ENCODE peak calls at places on chromosomes 5 and 9, in nine cellular contexts. R is cardiac muscle cell, E is PC-9, O is AG04450, H is fibroblast of the aortic adventitia, Q is heart right ventricle, W is body of pancreas, L is AG04449, D is cardiac fibroblast. Y is an unnamed sample.

GRCh38 chr5:155147222-155147621 is 133.7 kb downstream of the KIF4B start:
- DNase-seq in R (peak; percentile 18), E (no peak), O (no peak), H (peak; percentile 3), Q (no peak), W (no peak), L (no peak), D (peak; percentile 24), Y (no peak)

GRCh38 chr5:74187757-74188156 is 452.8 kb downstream of the ENC1 start:
- DNase-seq in R (no peak), E (no peak), O (no peak), H (no peak), Q (no peak), W (no peak), L (no peak), D (no peak), Y (no peak)

GRCh38 chr5:157269165-157269671 is 3.3 kb downstream of the CYFIP2 start:
- DNase-seq in R (no peak), E (no peak), O (no peak), H (no peak), Q (no peak), W (no peak), L (no peak), D (no peak), Y (no peak)

GRCh38 chr9:100730126-100730525 is 152.2 kb downstream of the CAVIN4 start:
- DNase-seq in R (no peak), E (no peak), O (no peak), H (no peak), Q (no peak), W (no peak), L (no peak), D (no peak), Y (no peak)

GRCh38 chr5:60883229-60883628 is 39.2 kb upstream of the ELOVL7 start:
- DNase-seq in R (peak; percentile 20), E (no peak), O (no peak), H (peak; percentile 8), Q (no peak), W (no peak), L (no peak), D (peak; percentile 44), Y (no peak)

GRCh38 chr5:177981296-177982071 is 14.6 kb downstream of the PROP1 start:
- DNase-seq in R (no peak), E (no peak), O (no peak), H (no peak), Q (no peak), W (no peak), L (no peak), D (no peak), Y (no peak)

GRCh38 chr5:39700523-39700922 is 275.7 kb upstream of the DAB2 start:
- DNase-seq in R (no peak), E (no peak), O (no peak), H (no peak), Q (no peak), W (no peak), L (no peak), D (no peak), Y (no peak)

GRCh38 chr5:140108093-140109049 is 5.5 kb upstream of the PURA start:
- DNase-seq in R (no peak), E (no peak), O (no peak), H (no peak), Q (peak; percentile 18), W (peak; percentile 89), L (no peak), D (no peak), Y (no peak)

GRCh38 chr5:102583663-102584062 is 84.9 kb upstream of the SLCO6A1 start:
- DNase-seq in R (peak; percentile 25), E (no peak), O (no peak), H (peak; percentile 56), Q (no peak), W (no peak), L (no peak), D (peak; percentile 50), Y (no peak)

GRCh38 chr5:139402561-139403158 is 1.2 kb downstream of the SPATA24 start:
- DNase-seq in R (peak; percentile 38), E (no peak), O (no peak), H (no peak), Q (no peak), W (no peak), L (no peak), D (peak; percentile 44), Y (no peak)

GRCh38 chr5:151253604-151253948 is 591 bp downstream of the GM2A start:
- DNase-seq in R (no peak), E (no peak), O (no peak), H (no peak), Q (no peak), W (no peak), L (no peak), D (no peak), Y (no peak)

GRCh38 chr5:176541338-176542134 is 4.3 kb upstream of the RNF44 start:
- DNase-seq in R (peak; percentile 64), E (no peak), O (no peak), H (no peak), Q (no peak), W (peak; percentile 21), L (no peak), D (peak; percentile 22), Y (no peak)

GRCh38 chr5:61397238-61397637 is 65.2 kb downstream of the ZSWIM6 start:
- DNase-seq in R (no peak), E (no peak), O (no peak), H (no peak), Q (no peak), W (no peak), L (no peak), D (peak; percentile 30), Y (no peak)

GRCh38 chr5:96023518-96023917 is 61.9 kb upstream of the ELL2 start:
- DNase-seq in R (peak; percentile 76), E (no peak), O (no peak), H (peak; percentile 83), Q (no peak), W (no peak), L (no peak), D (peak; percentile 85), Y (no peak)

GRCh38 chr5:143588933-143589662 is 185.6 kb upstream of the NR3C1 start:
- DNase-seq in R (no peak), E (no peak), O (no peak), H (no peak), Q (no peak), W (no peak), L (no peak), D (no peak), Y (peak; percentile 81)

DNA sequence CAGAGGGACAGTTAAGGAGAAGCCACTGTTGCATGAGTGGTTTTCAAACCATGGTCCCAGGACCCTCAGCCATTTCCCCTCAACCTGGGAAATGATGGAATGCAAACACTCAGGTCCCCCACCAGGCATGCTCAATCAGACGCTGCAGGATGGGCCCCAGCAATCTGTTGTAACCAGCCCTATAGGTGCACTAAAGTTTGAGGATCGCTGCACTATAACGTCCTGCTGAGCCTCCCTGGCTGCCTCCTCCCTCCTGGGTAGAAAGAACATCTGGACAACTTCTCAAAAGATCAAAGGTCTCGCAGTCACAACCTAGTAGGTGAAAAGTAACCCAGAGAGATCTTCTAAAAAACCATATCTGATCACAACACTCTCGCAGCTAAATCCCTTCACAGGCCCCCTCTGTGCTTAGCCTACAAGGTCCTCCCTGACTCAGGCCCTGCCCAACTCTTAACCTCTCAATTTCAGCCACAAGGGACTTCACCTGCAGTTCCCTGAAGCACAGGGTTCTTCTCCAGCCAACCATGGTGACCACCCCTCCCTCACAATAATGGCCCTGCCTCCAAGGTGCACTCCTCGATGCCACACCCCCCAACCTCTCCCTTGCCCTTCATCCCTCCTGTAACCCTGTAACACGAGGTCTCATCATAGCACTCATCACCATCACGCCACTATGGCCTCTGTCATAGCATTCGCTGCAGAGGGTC is 3.5 kb downstream of the SHB start:
- DNase-seq in R (no peak), E (no peak), O (no peak), H (no peak), Q (no peak), W (no peak), L (no peak), D (no peak), Y (no peak)
- H3K4me3 ChIP-seq in R (peak overlapping the region; percentile 97), E (peak overlapping the region; percentile 90), O (peak overlapping the region; percentile 93), H (peak overlapping the region; percentile 92), Q (peak overlapping the region; percentile 99), W (no peak overlapping the region), L (peak overlapping the region; percentile 85), D (peak overlapping the region; percentile 89), Y (no peak overlapping the region)

DNA sequence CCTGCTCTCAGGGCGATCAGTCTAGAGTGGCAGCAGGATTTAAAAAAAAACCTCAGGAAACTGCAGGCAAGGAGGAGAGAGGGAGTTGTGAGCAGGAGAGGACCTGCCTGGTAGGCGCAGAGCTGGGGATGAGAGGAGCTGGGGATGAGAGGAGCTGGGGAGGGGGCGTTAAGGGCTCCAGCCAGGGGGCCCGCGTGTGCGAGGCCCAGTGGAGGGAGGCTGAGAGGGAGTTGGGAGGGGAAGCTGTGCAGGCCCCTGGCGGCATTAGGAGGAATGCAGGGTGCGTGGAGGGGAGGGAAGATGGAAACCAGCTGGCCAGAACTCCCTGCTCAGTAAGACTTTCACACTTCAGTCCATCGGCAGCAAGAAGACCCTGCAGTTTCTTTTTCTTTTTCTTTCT is 45.2 kb upstream of the HMCN2 start:
- DNase-seq in R (peak; percentile 77), E (no peak), O (peak; percentile 46), H (peak; percentile 56), Q (no peak), W (no peak), L (no peak), D (peak; percentile 19), Y (no peak)
- TF ChIP-seq CTCF in R (peak; percentile 43), E (no peak), O (peak; percentile 61), H (peak; percentile 55), Q (peak; percentile 31), W (no peak), L (peak; percentile 58), D (peak; percentile 23), Y (no peak)

GRCh38 chr9:128250839-128251558 is 24.8 kb downstream of the GOLGA2 start:
- DNase-seq in R (no peak), E (no peak), O (no peak), H (no peak), Q (no peak), W (no peak), L (no peak), D (no peak), Y (no peak)
- H3K4me3 ChIP-seq in R (peak overlapping the region; percentile 34), E (no peak overlapping the region), O (no peak overlapping the region), H (no peak overlapping the region), Q (peak overlapping the region; percentile 31), W (no peak overlapping the region), L (no peak overlapping the region), D (peak overlapping the region; percentile 13), Y (peak overlapping the region; percentile 54)

DNA sequence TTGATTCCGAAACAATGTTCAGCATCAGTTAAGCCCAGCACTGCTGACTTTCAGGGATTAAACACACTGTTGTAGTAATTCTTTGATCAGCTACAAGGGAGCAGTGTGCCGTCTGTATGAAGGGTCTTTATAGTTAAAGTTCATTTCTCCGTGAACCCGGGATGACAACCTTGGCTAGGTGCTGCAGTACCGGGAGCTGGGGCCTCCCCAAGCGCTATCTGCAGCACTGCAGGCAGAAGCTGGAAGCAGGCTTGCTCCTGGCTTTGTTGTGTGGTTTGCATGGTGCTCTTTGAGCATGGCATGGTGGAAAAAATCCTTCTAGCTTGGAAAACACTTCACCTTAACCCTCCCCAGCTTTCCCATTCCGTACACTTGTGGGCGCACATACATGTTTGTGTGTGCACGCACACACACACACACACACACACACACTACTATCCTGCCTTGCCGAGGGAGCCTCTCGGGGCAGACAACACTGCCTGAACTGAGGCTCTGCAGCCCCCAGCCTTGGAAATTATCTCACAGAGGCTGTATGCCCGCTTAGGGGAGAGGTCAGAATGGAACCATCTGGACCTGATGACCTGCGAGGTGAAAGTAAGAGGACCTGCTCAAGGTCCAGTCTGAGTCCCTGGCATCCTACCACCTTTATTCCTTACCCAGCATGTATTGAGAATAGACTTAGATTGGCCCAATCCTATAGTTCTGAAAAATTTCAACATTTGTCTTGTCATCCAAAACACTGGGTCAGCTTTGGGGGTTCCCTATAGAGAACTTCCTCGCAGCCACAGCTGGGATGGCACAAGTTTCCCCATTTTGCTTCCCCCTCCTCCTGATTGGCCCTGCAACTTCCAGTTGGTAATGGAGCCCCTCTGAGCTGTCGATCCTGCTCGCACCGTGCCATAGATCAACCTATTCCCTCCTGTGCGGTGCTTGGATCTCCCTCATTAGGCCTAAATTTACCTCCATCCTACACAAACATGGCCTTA is 10.0 kb downstream of the MVB12B start:
- DNase-seq in R (no peak), E (no peak), O (no peak), H (no peak), Q (no peak), W (no peak), L (no peak), D (no peak), Y (no peak)
- TF ChIP-seq CTCF in R (no peak), E (no peak), O (no peak), H (no peak), Q (no peak), W (no peak), L (no peak), D (no peak), Y (no peak)

Y was measured in LNCaP clone FGC.